ENCODE peak calls at places on chromosomes 13 and 19, in four cellular contexts. R is psoas muscle; G is activated CD4-positive, alpha-beta T cell treated with anti-CD3 and anti-CD28 coated beads, Interleukin-2, amount 50 U/mL, for 48 hours; M is non-pigmented ciliary epithelial cell. D is an unnamed sample.

GRCh38 chr13:80399340-80400163 is 58.6 kb upstream of the SPRY2 start:
- DNase-seq in R (no peak), G (no peak), M (no peak), D (no peak)

GRCh38 chr13:40534456-40534855 is 132.0 kb downstream of the FOXO1 start:
- DNase-seq in R (no peak), G (no peak), M (no peak), D (no peak)

GRCh38 chr19:23415561-23416191 is 20.4 kb upstream of the ZNF91 start:
- DNase-seq in R (peak; percentile 52), G (no peak), M (no peak), D (peak; percentile 84)

GRCh38 chr13:42894765-42895181 is 97.3 kb downstream of the EPSTI1 start:
- DNase-seq in R (no peak), G (no peak), M (peak; percentile 47), D (no peak)

GRCh38 chr19:58305932-58306323 is 751 bp downstream of the ERVK3-1 start:
- DNase-seq in R (no peak), G (no peak), M (no peak), D (no peak)

GRCh38 chr19:57620673-57621348 is 6.8 kb downstream of the ZNF134 start:
- DNase-seq in R (no peak), G (no peak), M (no peak), D (no peak)

GRCh38 chr19:4399871-4400768 is at the start of gene SH3GL1:
- DNase-seq in R (peak; percentile 92), G (peak; percentile 90), M (no peak), D (peak; percentile 90)

GRCh38 chr13:82803341-82803740 is 1078.9 kb downstream of the SLITRK1 start:
- DNase-seq in R (no peak), G (no peak), M (no peak), D (no peak)

GRCh38 chr19:42241279-42241678 is 1.1 kb downstream of the GSK3A start:
- DNase-seq in R (no peak), G (no peak), M (no peak), D (no peak)

GRCh38 chr19:46015961-46016425 is 6.9 kb downstream of the PGLYRP1 start:
- DNase-seq in R (no peak), G (peak; percentile 35), M (no peak), D (peak; percentile 43)

GRCh38 chr13:98365291-98365690 is 188.2 kb upstream of the RNF113B start:
- DNase-seq in R (no peak), G (no peak), M (no peak), D (no peak)

GRCh38 chr19:10408511-10409291 is 5.4 kb upstream of the CDC37 start:
- DNase-seq in R (peak; percentile 65), G (peak; percentile 68), M (no peak), D (peak; percentile 79)

GRCh38 chr19:46998445-46999142 is 21.0 kb upstream of the NPAS1 start:
- DNase-seq in R (no peak), G (no peak), M (no peak), D (no peak)

GRCh38 chr19:35645680-35646511 is 2.2 kb upstream of the COX6B1 start:
- DNase-seq in R (no peak), G (no peak), M (no peak), D (no peak)

GRCh38 chr19:2260341-2260751 is 4.1 kb upstream of the JSRP1 start:
- DNase-seq in R (no peak), G (no peak), M (no peak), D (no peak)

GRCh38 chr13:97459215-97459772 is 25.3 kb downstream of the RAP2A start:
- DNase-seq in R (no peak), G (no peak), M (no peak), D (no peak)

GRCh38 chr19:49065905-49066512 is 1.4 kb upstream of the NTF4 start:
- DNase-seq in R (peak; percentile 74), G (no peak), M (no peak), D (no peak)

GRCh38 chr13:25980255-25980654 is 71.6 kb downstream of the SHISA2 start:
- DNase-seq in R (no peak), G (no peak), M (no peak), D (no peak)

GRCh38 chr13:99656092-99656745 is 154.9 kb downstream of the TM9SF2 start:
- DNase-seq in R (peak; percentile 70), G (peak; percentile 88), M (no peak), D (peak; percentile 86)

GRCh38 chr13:41467546-41467945 is 10.2 kb downstream of the RGCC start:
- DNase-seq in R (no peak), G (no peak), M (no peak), D (no peak)

GRCh38 chr13:92821324-92821723 is 405.3 kb upstream of the GPC6 start:
- DNase-seq in R (no peak), G (no peak), M (no peak), D (no peak)

GRCh38 chr13:39512687-39513086 is 90.3 kb downstream of the LHFPL6 start:
- DNase-seq in R (no peak), G (no peak), M (no peak), D (no peak)

GRCh38 chr19:2266183-2266993 is 10.2 kb upstream of the JSRP1 start:
- DNase-seq in R (peak; percentile 89), G (peak; percentile 48), M (no peak), D (no peak)

GRCh38 chr19:6020166-6020967 is 42.4 kb upstream of the RANBP3 start:
- DNase-seq in R (peak; percentile 34), G (no peak), M (no peak), D (no peak)

GRCh38 chr13:83286737-83287136 is 595.5 kb downstream of the SLITRK1 start:
- DNase-seq in R (no peak), G (no peak), M (no peak), D (no peak)